ENCODE peak calls at places on chromosome 18, in seven cellular contexts. G is NCI-H187 treated with DMSO at 0.1 percent for 48 hours, S is Ammon's horn, U is ovary, E is ecto neural progenitor cell, R is HT1080, Q is fibroblast of mammary gland. Y is an unnamed sample.

GRCh38 chr18:21484851-21485636 is 115.5 kb downstream of the ESCO1 start:
- DNase-seq in G (no peak), S (no peak), U (no peak), Q (peak), R (peak), E (no peak), Y (no peak)

GRCh38 chr18:55748227-55748738 is 160.3 kb upstream of the TCF4 start:
- DNase-seq in G (no peak), S (no peak), U (no peak), E (no peak), Q (no peak), R (no peak), Y (no peak)

GRCh38 chr18:77512152-77512551 is 262.5 kb downstream of the GALR1 start:
- DNase-seq in U (no peak), Q (no peak), E (no peak), G (no peak), R (no peak), S (no peak), Y (no peak)

GRCh38 chr18:32201936-32202335 is 12.1 kb downstream of the MEP1B start:
- DNase-seq in Q (no peak), R (no peak), G (no peak), S (no peak), E (no peak), U (no peak), Y (no peak)

GRCh38 chr18:50706199-50706598 is 113.6 kb downstream of the MRO start:
- DNase-seq in G (peak), S (no peak), E (no peak), R (no peak), U (no peak), Q (no peak), Y (peak)

GRCh38 chr18:70387018-70387417 is 98.2 kb downstream of the SOCS6 start:
- DNase-seq in Q (peak), S (no peak), U (no peak), E (no peak), R (no peak), G (no peak), Y (no peak)

GRCh38 chr18:26482567-26482966 is 65.8 kb downstream of the KCTD1 start:
- DNase-seq in R (peak), S (no peak), Q (no peak), E (peak), G (no peak), U (no peak), Y (no peak)

GRCh38 chr18:24112874-24113615 is 25.8 kb upstream of the CABYR start:
- DNase-seq in U (no peak), G (no peak), Q (peak), E (no peak), R (peak), S (no peak), Y (no peak)

GRCh38 chr18:54284967-54285785 is 15.9 kb downstream of the POLI start:
- DNase-seq in G (no peak), S (no peak), E (no peak), Q (peak), R (peak), U (no peak), Y (no peak)

GRCh38 chr18:26488417-26489009 is 59.8 kb downstream of the KCTD1 start:
- DNase-seq in R (no peak), G (no peak), E (no peak), Q (no peak), U (no peak), S (no peak), Y (no peak)

GRCh38 chr18:62991959-62992358 is 276.6 kb downstream of the PHLPP1 start:
- DNase-seq in S (no peak), E (peak), G (no peak), R (no peak), U (no peak), Q (no peak), Y (no peak)